ENCODE peak calls at places on chromosomes 16 and 17, in nine cellular contexts. Z, X, M, H, O, T, W, S and A are unnamed samples.

GRCh38 chr17:17341452-17341851 is 38.3 kb downstream of the NT5M start:
- DNase-seq in X (no peak), W (no peak), O (no peak), Z (no peak), H (no peak), M (peak; percentile 4), S (peak; percentile 11), T (no peak), A (no peak)

GRCh38 chr17:6413073-6413472 is 21.8 kb downstream of the AIPL1 start:
- DNase-seq in X (no peak), T (peak; percentile 40), O (no peak), Z (no peak), H (no peak), M (no peak), S (no peak), W (no peak), A (no peak)

GRCh38 chr17:77100009-77100408 is 40.8 kb upstream of the SEC14L1 start:
- DNase-seq in S (peak; percentile 78), M (peak; percentile 77), X (no peak), O (peak; percentile 47), Z (peak; percentile 72), T (no peak), H (no peak), W (peak; percentile 62), A (no peak)

GRCh38 chr16:71923941-71924690 is 28.8 kb downstream of the IST1 start:
- DNase-seq in T (no peak), H (no peak), X (no peak), S (no peak), W (no peak), O (no peak), M (no peak), Z (no peak), A (no peak)

GRCh38 chr16:58733248-58733670 is 857 bp downstream of the GOT2 start:
- DNase-seq in O (peak; percentile 10), Z (no peak), S (no peak), M (no peak), T (peak; percentile 5), X (no peak), W (no peak), H (peak; percentile 16), A (no peak)

GRCh38 chr17:82248815-82249638 is 20.2 kb downstream of the SLC16A3 start:
- DNase-seq in X (no peak), S (no peak), O (no peak), M (no peak), T (no peak), H (no peak), W (no peak), Z (no peak), A (no peak)

GRCh38 chr16:84537431-84538151 is 33.1 kb upstream of the MEAK7 start:
- DNase-seq in T (no peak), W (no peak), H (no peak), M (no peak), S (no peak), Z (no peak), X (no peak), O (no peak), A (no peak)

GRCh38 chr17:77086433-77087010 is 54.2 kb upstream of the SEC14L1 start:
- DNase-seq in H (peak; percentile 79), S (peak; percentile 89), M (peak; percentile 92), X (no peak), O (peak; percentile 92), T (peak; percentile 72), Z (peak; percentile 97), W (peak; percentile 96), A (peak; percentile 82)

GRCh38 chr16:50282010-50282538 is 15.7 kb downstream of the ADCY7 start:
- DNase-seq in X (no peak), S (peak; percentile 87), H (no peak), M (no peak), O (peak; percentile 84), Z (peak; percentile 94), W (peak; percentile 69), T (no peak), A (peak; percentile 86)

GRCh38 chr16:89491238-89491869 is 993 bp upstream of the ANKRD11 start:
- DNase-seq in O (no peak), H (no peak), S (no peak), X (no peak), Z (no peak), W (no peak), M (no peak), T (no peak), A (no peak)

GRCh38 chr17:39663340-39663687 is 1.8 kb upstream of the TCAP start:
- DNase-seq in H (no peak), W (no peak), Z (no peak), X (no peak), T (no peak), M (no peak), S (no peak), O (no peak), A (no peak)

GRCh38 chr17:39663688-39664580 is 1.2 kb upstream of the TCAP start:
- DNase-seq in W (peak; percentile 66), H (no peak), T (no peak), X (no peak), O (peak; percentile 67), S (no peak), Z (peak; percentile 74), M (no peak), A (peak; percentile 84)

GRCh38 chr17:39666231-39666600 is 1.1 kb downstream of the TCAP start:
- DNase-seq in T (no peak), S (no peak), Z (no peak), W (no peak), O (no peak), H (no peak), X (no peak), M (no peak), A (no peak)

GRCh38 chr17:39665642-39666221 is 583 bp downstream of the TCAP start:
- DNase-seq in M (no peak), Z (no peak), H (no peak), W (no peak), X (no peak), T (no peak), O (no peak), S (no peak), A (no peak)

GRCh38 chr17:39664581-39665561 is at the start of gene TCAP:
- DNase-seq in O (no peak), W (no peak), T (no peak), H (no peak), S (no peak), Z (no peak), X (no peak), M (no peak), A (no peak)
- H3K27me3 ChIP-seq in O (peaks cover 43% of the 10 kb centered on the region), W (peaks cover 36% of the 10 kb centered on the region), T (peaks cover 21% of the 10 kb centered on the region), H (peaks cover 21% of the 10 kb centered on the region), S (no peaks in the 10 kb centered on the region), Z (no peaks in the 10 kb centered on the region), X (no peaks in the 10 kb centered on the region), M (peaks cover 48% of the 10 kb centered on the region), A (no peaks in the 10 kb centered on the region)

GRCh38 chr16:14309001-14309886 is 238.1 kb downstream of the MRTFB start:
- DNase-seq in S (no peak), M (no peak), T (peak; percentile 39), W (peak; percentile 42), O (no peak), Z (no peak), X (no peak), H (no peak), A (no peak)
- H3K4me1 ChIP-seq in S (peaks cover 51% of the 10 kb centered on the region), M (peaks cover 62% of the 10 kb centered on the region), T (peaks cover 35% of the 10 kb centered on the region), W (peaks cover 70% of the 10 kb centered on the region), O (peaks cover 47% of the 10 kb centered on the region), Z (no peaks in the 10 kb centered on the region), X (peaks cover 72% of the 10 kb centered on the region), H (no peaks in the 10 kb centered on the region), A (peaks cover 4% of the 10 kb centered on the region)

GRCh38 chr16:30065112-30065942 is at the start of gene ALDOA:
- DNase-seq in H (peak; percentile 99), X (no peak), Z (peak; percentile 98), M (peak; percentile 99), S (peak; percentile 99), W (peak; percentile 98), O (peak; percentile 97), T (peak; percentile 98), A (peak; percentile 97)
- TF ChIP-seq POLR2A in H (peak; percentile 97), X (peak; percentile 97), Z (peak; percentile 98), M (peak; percentile 98), S (peak; percentile 97), W (peak; percentile 98), O (peak; percentile 99), T (peak; percentile 99), A (peak; percentile 99)

GRCh38 chr16:67648088-67648763 is 3.3 kb downstream of the CARMIL2 start:
- DNase-seq in T (no peak), X (no peak), M (peak; percentile 57), W (no peak), S (no peak), Z (no peak), H (no peak), O (no peak), A (no peak)
- H3K27me3 ChIP-seq in T (peaks cover 79% of the 10 kb centered on the region), X (peaks cover 14% of the 10 kb centered on the region), M (peaks cover 84% of the 10 kb centered on the region), W (peaks cover 77% of the 10 kb centered on the region), S (no peaks in the 10 kb centered on the region), Z (no peaks in the 10 kb centered on the region), H (peaks cover 26% of the 10 kb centered on the region), O (peaks cover 95% of the 10 kb centered on the region), A (no peaks in the 10 kb centered on the region)

DNA sequence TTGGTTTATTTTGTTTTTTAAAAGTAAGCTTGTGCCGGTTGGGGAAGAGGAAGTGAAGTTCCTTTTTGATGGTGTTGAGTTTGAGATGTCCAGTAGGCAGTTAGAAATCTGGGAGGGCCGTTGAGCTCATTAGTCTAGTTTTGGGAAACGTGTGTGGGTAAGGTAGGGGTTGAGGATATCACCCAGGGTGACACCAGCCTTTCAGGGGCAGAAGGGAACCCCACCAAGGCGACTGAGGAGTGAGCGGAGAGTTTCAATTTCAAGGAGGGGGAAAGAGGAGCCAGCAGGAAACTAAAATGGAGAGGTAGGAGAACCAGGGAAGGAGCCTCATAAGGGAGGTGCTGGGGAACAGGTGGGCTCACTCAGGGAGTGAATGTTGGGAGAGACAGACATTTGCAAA is 22.7 kb downstream of the HAPSTR1 start:
- DNase-seq in Z (no peak), M (no peak), S (no peak), O (no peak), W (no peak), H (no peak), X (no peak), T (no peak), A (no peak)
- H3K4me1 ChIP-seq in Z (peaks cover 6% of the 10 kb centered on the region), M (peaks cover 59% of the 10 kb centered on the region), S (peaks cover 57% of the 10 kb centered on the region), O (peaks cover 63% of the 10 kb centered on the region), W (peaks cover 97% of the 10 kb centered on the region), H (peaks cover 14% of the 10 kb centered on the region), X (peaks cover 93% of the 10 kb centered on the region), T (peaks cover 22% of the 10 kb centered on the region), A (peaks cover 85% of the 10 kb centered on the region)

DNA sequence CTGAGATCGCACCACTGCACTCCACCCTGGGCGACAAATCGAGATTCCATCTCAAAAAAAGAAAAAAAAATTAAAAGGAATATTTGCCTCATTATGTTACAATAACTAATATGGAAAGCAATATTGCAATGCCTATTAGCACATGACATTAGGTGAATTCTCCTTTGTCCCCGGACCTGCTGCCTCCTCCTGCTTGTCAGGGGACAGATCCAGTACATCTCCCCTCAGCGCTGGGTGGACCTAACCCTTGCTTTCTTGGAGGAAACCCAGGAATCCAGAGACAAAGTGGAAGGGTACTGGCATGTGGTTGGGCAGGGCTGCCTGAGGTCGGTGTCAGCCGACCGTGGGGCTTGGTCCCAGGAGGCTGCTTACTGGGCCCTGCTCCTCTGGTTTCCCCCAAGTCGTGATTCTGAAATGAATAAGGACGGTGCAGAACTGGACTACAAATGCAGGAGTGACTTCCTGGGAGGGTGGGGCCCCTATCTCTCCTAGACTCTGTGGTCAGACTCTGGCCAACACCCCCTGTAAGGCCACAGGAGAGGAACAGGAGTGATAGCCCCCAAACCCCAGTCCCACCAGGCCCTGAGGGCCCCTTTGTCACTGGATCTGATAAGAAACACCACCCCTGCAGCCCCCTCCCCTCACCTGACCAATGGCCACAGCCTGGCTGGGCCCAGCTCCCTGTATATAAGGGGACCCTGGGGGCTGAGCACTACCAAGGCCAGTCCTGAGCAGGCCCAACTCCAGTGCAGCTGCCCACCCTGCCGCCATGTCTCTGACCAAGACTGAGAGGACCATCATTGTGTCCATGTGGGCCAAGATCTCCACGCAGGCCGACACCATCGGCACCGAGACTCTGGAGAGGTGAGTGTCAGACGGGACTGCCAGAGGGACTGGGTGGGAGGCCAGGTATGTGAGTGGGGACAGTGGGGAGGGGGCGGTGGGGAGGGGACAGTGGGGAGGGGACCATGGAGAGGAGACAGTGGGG is at the start of gene HBZ:
- DNase-seq in M (no peak), W (no peak), S (peak; percentile 31), Z (no peak), T (no peak), H (no peak), X (no peak), O (no peak), A (no peak)
- TF ChIP-seq POLR2A in M (no peak), W (no peak), S (no peak), Z (no peak), T (no peak), H (no peak), X (no peak), O (no peak), A (no peak)